ENCODE peak calls at places on chromosomes 5 and 9, in four cellular contexts. C, J, O and Q are unnamed samples.
A peak's percentile ranks its signal among the peaks of the same experiment; 100 is the strongest.

GRCh38 chr9:86980802-86981201 is 33.5 kb upstream of the GAS1 start:
- DNase-seq in C (no peak), J (no peak), O (no peak), Q (no peak)

GRCh38 chr9:91426123-91426745 is 2.6 kb upstream of the NFIL3 start:
- DNase-seq in C (peak; percentile 51), J (peak; percentile 22), O (peak; percentile 53), Q (no peak)

GRCh38 chr9:750264-750967 is 91.1 kb upstream of the DMRT1 start:
- DNase-seq in C (no peak), J (no peak), O (no peak), Q (no peak)

GRCh38 chr9:115209601-115210306 is 91.8 kb upstream of the TNC start:
- DNase-seq in C (no peak), J (no peak), O (no peak), Q (no peak)

GRCh38 chr9:135474915-135475314 is 4.7 kb upstream of the PPP1R26 start:
- DNase-seq in C (peak; percentile 19), J (peak; percentile 74), O (peak; percentile 21), Q (no peak)

GRCh38 chr5:103207653-103208052 is 50.9 kb upstream of the MACIR start:
- DNase-seq in C (no peak), J (no peak), O (no peak), Q (no peak)

GRCh38 chr5:39376293-39376714 is 12.0 kb upstream of the C9 start:
- DNase-seq in C (peak; percentile 22), J (peak; percentile 68), O (peak; percentile 57), Q (peak; percentile 63)

GRCh38 chr9:108786756-108787663 is 68.8 kb downstream of the ACTL7B start:
- DNase-seq in C (peak; percentile 37), J (no peak), O (no peak), Q (no peak)

GRCh38 chr9:110691002-110691549 is 22.5 kb downstream of the MUSK start:
- DNase-seq in C (no peak), J (no peak), O (peak; percentile 18), Q (no peak)

GRCh38 chr9:114677418-114677817 is 4.6 kb downstream of the TEX48 start:
- DNase-seq in C (peak; percentile 61), J (no peak), O (peak; percentile 41), Q (no peak)

GRCh38 chr5:73415617-73416016 is 33.0 kb downstream of the FOXD1 start:
- DNase-seq in C (no peak), J (no peak), O (no peak), Q (no peak)

GRCh38 chr5:3331819-3332218 is 263.8 kb upstream of the IRX1 start:
- DNase-seq in C (no peak), J (no peak), O (no peak), Q (no peak)

GRCh38 chr9:112753725-112754124 is 3.2 kb downstream of the SNX30 start:
- DNase-seq in C (peak; percentile 36), J (no peak), O (no peak), Q (no peak)

GRCh38 chr9:4665357-4665756 is 923 bp downstream of the SPATA6L start:
- DNase-seq in C (no peak), J (no peak), O (no peak), Q (no peak)

GRCh38 chr5:179235416-179236400 is 109.6 kb downstream of the ADAMTS2 start:
- DNase-seq in C (no peak), J (no peak), O (no peak), Q (no peak)

GRCh38 chr9:82650368-82650767 is 412.6 kb downstream of the RASEF start:
- DNase-seq in C (no peak), J (no peak), O (no peak), Q (no peak)

GRCh38 chr5:88845081-88845697 is 37.8 kb downstream of the MEF2C start:
- DNase-seq in C (no peak), J (no peak), O (no peak), Q (no peak)

DNA sequence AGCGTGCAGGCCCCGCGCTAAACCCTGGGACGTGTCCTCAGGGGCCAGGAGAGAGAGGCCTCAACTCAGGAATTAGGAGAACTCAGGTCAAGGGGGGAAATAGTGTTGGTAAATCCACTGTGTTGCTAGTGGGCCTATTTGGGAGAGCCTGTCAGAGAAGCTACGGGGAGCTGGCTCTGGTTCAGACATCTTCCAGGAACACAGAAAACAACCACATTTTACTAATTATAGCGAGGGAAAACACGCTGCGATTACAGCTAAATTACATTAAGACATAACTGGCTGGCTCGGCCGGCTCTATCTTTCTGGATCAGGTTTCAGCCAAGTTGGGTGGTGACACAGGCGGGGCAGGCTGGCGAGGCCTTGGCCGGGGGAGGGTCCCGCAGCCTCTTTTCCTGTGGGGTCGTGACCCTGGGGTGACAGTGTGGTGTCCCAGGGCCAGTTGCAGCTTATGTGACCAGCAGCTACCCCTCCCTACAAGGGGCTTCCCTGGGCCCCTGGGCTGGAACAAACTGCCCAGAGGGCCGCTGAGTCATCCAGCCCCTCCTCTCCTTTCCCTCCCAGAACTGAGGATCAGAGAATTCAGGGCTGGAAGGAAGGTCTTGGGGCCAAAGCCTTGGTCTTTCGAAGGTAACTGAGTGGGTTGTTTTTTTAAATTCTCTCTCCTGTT is 75.1 kb downstream of the FGF18 start:
- DNase-seq in C (peak; percentile 52), J (peak; percentile 89), O (peak; percentile 28), Q (no peak)
- H3K27ac ChIP-seq in C (peak overlapping the region; percentile 96), J (peak overlapping the region; percentile 75), O (no peak overlapping the region), Q (no peak overlapping the region)

GRCh38 chr9:6415266-6415665 is 2.3 kb downstream of the UHRF2 start:
- DNase-seq in C (no peak), J (no peak), O (no peak), Q (no peak)
- TF ChIP-seq TCF7L2 in C (no peak), J (no peak), O (no peak), Q (no peak)

GRCh38 chr5:142674438-142675210 is 11.3 kb downstream of the FGF1 start:
- DNase-seq in C (no peak), J (no peak), O (no peak), Q (no peak)
- H3K27ac ChIP-seq in C (no peak overlapping the region), J (no peak overlapping the region), O (no peak overlapping the region), Q (no peak overlapping the region)

DNA sequence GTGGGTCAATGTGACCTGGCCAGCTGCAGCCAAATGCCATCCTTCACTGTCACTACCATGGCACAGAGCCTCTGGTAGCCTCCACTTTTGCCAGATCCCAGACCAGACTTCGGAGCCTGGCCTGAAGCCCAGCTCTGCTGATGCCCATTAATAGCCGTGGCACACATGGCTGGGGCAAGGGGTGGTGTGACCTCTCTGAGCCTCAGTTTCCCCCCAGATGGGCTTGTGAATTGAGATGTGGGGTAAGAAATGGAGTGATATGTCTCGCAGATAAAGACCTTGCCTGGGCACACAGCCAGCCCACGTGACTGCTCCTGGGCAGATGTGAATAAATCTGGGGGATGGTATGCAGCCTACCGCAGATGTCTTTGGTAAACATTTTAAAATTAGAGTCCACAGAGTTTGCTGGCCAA is 13.9 kb downstream of the SUSD3 start:
- DNase-seq in C (no peak), J (no peak), O (no peak), Q (no peak)
- TF ChIP-seq TCF7L2 in C (no peak), J (no peak), O (no peak), Q (no peak)

DNA sequence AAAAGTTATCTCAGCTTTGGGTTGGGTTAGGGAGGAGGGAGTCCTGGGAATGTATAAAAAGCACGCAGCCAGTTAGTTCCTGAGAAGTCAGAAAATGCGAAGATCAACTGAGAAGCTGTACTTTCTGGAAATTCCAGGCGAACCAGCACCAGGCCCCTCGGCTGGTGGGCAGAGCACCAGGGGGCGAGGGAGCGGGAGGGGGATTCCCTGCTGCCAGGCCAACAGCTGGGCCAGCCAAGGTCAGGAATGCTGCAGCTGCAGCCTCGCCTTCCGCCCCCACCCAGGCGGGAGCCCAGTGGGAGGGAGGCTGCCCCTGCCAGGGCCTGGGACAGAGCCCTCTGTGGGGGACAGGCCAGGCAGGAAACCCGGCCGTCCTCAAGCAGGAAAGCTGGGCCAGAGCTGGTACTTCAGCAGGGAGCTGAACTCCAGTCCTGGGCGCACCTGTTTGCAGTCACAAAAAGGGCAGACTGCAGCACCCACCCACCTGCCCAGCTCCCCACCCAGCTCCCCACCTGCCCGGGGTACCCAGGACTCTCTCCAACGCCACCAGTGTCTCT is 35.5 kb downstream of the VAV2 start:
- DNase-seq in C (no peak), J (no peak), O (no peak), Q (no peak)
- H3K27ac ChIP-seq in C (no peak overlapping the region), J (no peak overlapping the region), O (no peak overlapping the region), Q (peak overlapping the region; percentile 86)

DNA sequence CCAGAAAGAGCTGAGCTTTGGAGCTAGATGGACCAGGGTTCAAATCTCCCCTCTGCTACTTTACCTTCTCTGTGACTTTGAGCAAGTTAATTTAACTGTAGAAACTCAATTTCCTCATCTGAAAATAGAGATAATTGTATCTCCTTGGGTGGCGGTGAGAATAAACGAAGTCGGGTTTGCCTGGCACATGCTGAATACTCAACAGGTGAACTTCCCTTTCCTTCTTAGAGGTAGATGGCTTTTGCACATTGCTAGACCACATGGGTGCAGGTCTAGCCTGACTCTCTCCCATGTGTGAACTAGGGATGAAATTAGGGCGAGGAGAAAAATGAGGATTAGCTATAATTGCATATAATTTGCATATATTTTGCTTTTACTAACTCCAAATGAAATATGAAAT is 31.4 kb upstream of the GTF2H2C start:
- DNase-seq in C (no peak), J (no peak), O (no peak), Q (no peak)
- TF ChIP-seq TCF7L2 in C (no peak), J (no peak), O (no peak), Q (no peak)

GRCh38 chr9:99030610-99031009 is 74.3 kb upstream of the TGFBR1 start:
- DNase-seq in C (no peak), J (no peak), O (no peak), Q (no peak)
- H3K27ac ChIP-seq in C (no peak overlapping the region), J (no peak overlapping the region), O (no peak overlapping the region), Q (no peak overlapping the region)

GRCh38 chr5:125699860-125700259 is 723.3 kb upstream of the GRAMD2B start:
- DNase-seq in C (no peak), J (no peak), O (no peak), Q (no peak)

GRCh38 chr5:125708583-125708982 is 714.6 kb upstream of the GRAMD2B start:
- DNase-seq in C (no peak), J (no peak), O (no peak), Q (no peak)

GRCh38 chr5:125700380-125700856 is 722.8 kb upstream of the GRAMD2B start:
- DNase-seq in C (no peak), J (no peak), O (peak; percentile 39), Q (no peak)

GRCh38 chr5:125704888-125705287 is 718.3 kb upstream of the GRAMD2B start:
- DNase-seq in C (no peak), J (no peak), O (no peak), Q (no peak)

GRCh38 chr5:125703616-125704015 is 719.6 kb upstream of the GRAMD2B start:
- DNase-seq in C (no peak), J (no peak), O (no peak), Q (no peak)
- TF ChIP-seq TCF7L2 in C (no peak), J (no peak), O (no peak), Q (no peak)

GRCh38 chr9:79686381-79687130 is 114.8 kb downstream of the TLE4 start:
- DNase-seq in C (no peak), J (no peak), O (no peak), Q (no peak)
- H3K27ac ChIP-seq in C (no peak overlapping the region), J (no peak overlapping the region), O (no peak overlapping the region), Q (no peak overlapping the region)

GRCh38 chr9:84002344-84002743 is 21.7 kb downstream of the RMI1 start:
- DNase-seq in C (no peak), J (no peak), O (no peak), Q (no peak)
- TF ChIP-seq TCF7L2 in C (no peak), J (no peak), O (no peak), Q (no peak)